ENCODE peak calls at places on chromosomes 11 and 22, in ten cellular contexts. One of them, this sample, is unnamed.

GRCh38 chr22:30668306-30668655 is 606 bp upstream of the DUSP18 start:
- DNase-seq in heart right ventricle: no peak
- DNase-seq in GM12865: no peak
- DNase-seq in fibroblast of mammary gland: no peak
- DNase-seq in sigmoid colon: peak
- DNase-seq in GM23248: no peak
- DNase-seq in IMR-90: no peak
- DNase-seq in ovary: no peak
- DNase-seq in NB4: no peak
- DNase-seq in fibroblast of lung: no peak
- DNase-seq in this sample: no peak

GRCh38 chr22:37672920-37673453 is 2.4 kb upstream of the LGALS1 start:
- DNase-seq in NB4: no peak
- DNase-seq in fibroblast of mammary gland: no peak
- DNase-seq in heart right ventricle: no peak
- DNase-seq in GM23248: no peak
- DNase-seq in ovary: no peak
- DNase-seq in sigmoid colon: no peak
- DNase-seq in fibroblast of lung: no peak
- DNase-seq in GM12865: no peak
- DNase-seq in IMR-90: no peak
- DNase-seq in this sample: no peak

GRCh38 chr11:101866619-101867491 is 48.0 kb upstream of the CEP126 start:
- DNase-seq in ovary: no peak
- DNase-seq in NB4: no peak
- DNase-seq in GM23248: peak
- DNase-seq in fibroblast of mammary gland: peak
- DNase-seq in sigmoid colon: no peak
- DNase-seq in GM12865: no peak
- DNase-seq in heart right ventricle: no peak
- DNase-seq in IMR-90: peak
- DNase-seq in fibroblast of lung: peak
- DNase-seq in this sample: no peak

GRCh38 chr11:48384670-48385069 is 18.4 kb upstream of the OR4C5 start:
- DNase-seq in heart right ventricle: no peak
- DNase-seq in IMR-90: no peak
- DNase-seq in GM23248: no peak
- DNase-seq in fibroblast of mammary gland: no peak
- DNase-seq in fibroblast of lung: no peak
- DNase-seq in GM12865: peak
- DNase-seq in sigmoid colon: no peak
- DNase-seq in NB4: peak
- DNase-seq in ovary: no peak
- DNase-seq in this sample: no peak

GRCh38 chr11:92136792-92137191 is 87.8 kb upstream of the FAT3 start:
- DNase-seq in fibroblast of lung: no peak
- DNase-seq in ovary: no peak
- DNase-seq in NB4: peak
- DNase-seq in sigmoid colon: no peak
- DNase-seq in GM23248: no peak
- DNase-seq in IMR-90: no peak
- DNase-seq in heart right ventricle: no peak
- DNase-seq in GM12865: no peak
- DNase-seq in fibroblast of mammary gland: no peak
- DNase-seq in this sample: no peak

GRCh38 chr11:11948242-11948947 is 60.0 kb downstream of the DKK3 start:
- DNase-seq in sigmoid colon: no peak
- DNase-seq in GM12865: no peak
- DNase-seq in IMR-90: no peak
- DNase-seq in NB4: no peak
- DNase-seq in GM23248: no peak
- DNase-seq in fibroblast of lung: no peak
- DNase-seq in heart right ventricle: no peak
- DNase-seq in ovary: no peak
- DNase-seq in fibroblast of mammary gland: no peak
- DNase-seq in this sample: no peak

GRCh38 chr22:40412441-40412840 is 42.0 kb downstream of the SGSM3 start:
- DNase-seq in IMR-90: no peak
- DNase-seq in NB4: no peak
- DNase-seq in sigmoid colon: no peak
- DNase-seq in fibroblast of mammary gland: no peak
- DNase-seq in heart right ventricle: no peak
- DNase-seq in fibroblast of lung: no peak
- DNase-seq in ovary: no peak
- DNase-seq in GM23248: no peak
- DNase-seq in GM12865: peak
- DNase-seq in this sample: no peak

GRCh38 chr11:3849297-3849874 is 6.1 kb upstream of the STIM1 start:
- DNase-seq in sigmoid colon: no peak
- DNase-seq in GM12865: peak
- DNase-seq in fibroblast of lung: peak
- DNase-seq in ovary: no peak
- DNase-seq in NB4: peak
- DNase-seq in fibroblast of mammary gland: peak
- DNase-seq in heart right ventricle: peak
- DNase-seq in IMR-90: peak
- DNase-seq in GM23248: peak
- DNase-seq in this sample: no peak

GRCh38 chr11:125305346-125305745 is 140.8 kb downstream of the PKNOX2 start:
- DNase-seq in NB4: no peak
- DNase-seq in IMR-90: no peak
- DNase-seq in ovary: no peak
- DNase-seq in GM23248: no peak
- DNase-seq in GM12865: no peak
- DNase-seq in fibroblast of mammary gland: no peak
- DNase-seq in sigmoid colon: no peak
- DNase-seq in heart right ventricle: no peak
- DNase-seq in fibroblast of lung: no peak
- DNase-seq in this sample: no peak

GRCh38 chr22:20205464-20205963 is 54.7 kb upstream of the CCDC188 start:
- DNase-seq in GM23248: no peak
- DNase-seq in NB4: no peak
- DNase-seq in fibroblast of lung: no peak
- DNase-seq in IMR-90: no peak
- DNase-seq in ovary: no peak
- DNase-seq in fibroblast of mammary gland: no peak
- DNase-seq in sigmoid colon: no peak
- DNase-seq in GM12865: no peak
- DNase-seq in heart right ventricle: no peak
- DNase-seq in this sample: no peak

GRCh38 chr22:20206709-20207215 is 55.9 kb upstream of the CCDC188 start:
- DNase-seq in fibroblast of mammary gland: peak
- DNase-seq in GM12865: no peak
- DNase-seq in ovary: no peak
- DNase-seq in NB4: peak
- DNase-seq in GM23248: peak
- DNase-seq in heart right ventricle: no peak
- DNase-seq in sigmoid colon: no peak
- DNase-seq in fibroblast of lung: peak
- DNase-seq in IMR-90: peak
- DNase-seq in this sample: no peak

GRCh38 chr22:20208713-20209310 is 58.0 kb upstream of the CCDC188 start:
- DNase-seq in GM23248: no peak
- DNase-seq in heart right ventricle: no peak
- DNase-seq in ovary: no peak
- DNase-seq in fibroblast of lung: no peak
- DNase-seq in IMR-90: no peak
- DNase-seq in GM12865: no peak
- DNase-seq in sigmoid colon: no peak
- DNase-seq in NB4: no peak
- DNase-seq in fibroblast of mammary gland: no peak
- DNase-seq in this sample: no peak

GRCh38 chr22:20205964-20206708 is 55.3 kb upstream of the CCDC188 start:
- DNase-seq in fibroblast of mammary gland: peak
- DNase-seq in NB4: peak
- DNase-seq in fibroblast of lung: peak
- DNase-seq in heart right ventricle: peak
- DNase-seq in ovary: peak
- DNase-seq in IMR-90: peak
- DNase-seq in sigmoid colon: peak
- DNase-seq in GM12865: peak
- DNase-seq in GM23248: peak
- DNase-seq in this sample: no peak

DNA sequence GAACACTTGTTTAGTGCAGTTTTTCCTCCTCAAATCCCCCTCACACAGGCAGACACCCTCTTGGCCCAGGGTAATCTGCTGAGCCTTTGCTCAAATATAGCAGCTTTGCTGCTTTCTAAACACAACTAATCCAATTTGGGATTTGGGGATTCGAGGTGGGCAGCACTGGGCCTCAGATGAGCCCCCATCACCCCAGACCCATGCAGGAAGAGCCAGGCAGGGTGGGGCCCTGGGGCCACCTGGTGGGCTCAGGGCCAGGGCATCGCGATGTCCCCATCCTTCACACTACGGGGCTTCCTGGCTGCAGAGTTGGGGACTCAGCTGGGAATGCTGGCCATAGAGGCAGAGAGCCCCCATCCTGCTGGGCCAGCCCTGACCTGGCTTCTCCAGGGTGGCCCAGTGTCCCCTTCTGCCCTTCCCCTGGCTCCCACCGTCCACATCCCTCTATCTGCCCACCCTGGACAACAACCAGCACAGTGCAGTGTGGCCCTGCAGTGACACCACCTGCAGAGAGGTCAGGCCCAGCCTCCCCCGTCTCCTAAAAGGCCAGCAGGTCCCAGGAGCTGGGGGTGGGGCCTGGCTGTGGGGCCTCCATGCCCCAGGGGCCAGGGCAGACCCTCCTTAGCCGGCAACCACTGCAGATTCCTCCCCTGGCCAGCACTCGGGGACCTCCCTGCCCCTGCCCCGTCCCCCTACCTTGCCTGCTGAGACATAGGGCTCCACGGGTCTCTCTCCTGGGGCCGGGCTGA is 56.6 kb upstream of the CCDC188 start:
- DNase-seq in sigmoid colon: no peak
- DNase-seq in NB4: no peak
- DNase-seq in fibroblast of mammary gland: no peak
- DNase-seq in heart right ventricle: no peak
- DNase-seq in GM23248: no peak
- DNase-seq in fibroblast of lung: no peak
- DNase-seq in ovary: no peak
- DNase-seq in GM12865: no peak
- DNase-seq in IMR-90: no peak
- DNase-seq in this sample: no peak
- H3K4me3 ChIP-seq in sigmoid colon: no peak
- H3K4me3 ChIP-seq in NB4: peak
- H3K4me3 ChIP-seq in fibroblast of mammary gland: peak
- H3K4me3 ChIP-seq in heart right ventricle: no peak
- H3K4me3 ChIP-seq in GM23248: peak
- H3K4me3 ChIP-seq in fibroblast of lung: peak
- H3K4me3 ChIP-seq in ovary: no peak
- H3K4me3 ChIP-seq in GM12865: peak
- H3K4me3 ChIP-seq in IMR-90: no peak
- H3K4me3 ChIP-seq in this sample: peak

DNA sequence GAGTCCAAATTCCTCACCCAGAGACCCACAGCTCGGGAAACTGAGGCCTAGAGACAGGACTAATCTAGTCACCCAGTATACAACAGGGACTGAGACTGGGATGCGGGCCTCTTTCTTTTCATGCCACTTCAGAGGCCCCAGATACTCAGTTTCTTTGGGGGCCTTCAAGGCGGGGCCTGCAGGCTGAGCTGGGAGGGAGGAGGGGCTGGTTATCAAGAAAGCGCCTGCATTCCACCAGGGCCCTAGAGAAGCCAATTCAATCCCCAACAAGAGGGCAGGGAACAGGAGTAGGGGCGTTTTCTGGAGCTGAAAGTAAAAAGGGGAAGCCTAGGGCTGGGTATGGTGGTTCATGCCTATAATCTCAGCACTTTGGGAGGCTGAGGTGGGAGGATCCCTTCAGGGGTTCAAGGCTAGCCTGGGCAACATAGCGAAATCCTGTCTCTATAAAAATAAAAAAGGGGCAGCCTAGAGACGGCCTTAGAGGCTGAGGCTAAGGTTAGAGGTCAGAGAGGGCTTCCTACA is 1.6 kb downstream of the ATG2A start:
- DNase-seq in heart right ventricle: no peak
- DNase-seq in GM23248: no peak
- DNase-seq in NB4: no peak
- DNase-seq in GM12865: no peak
- DNase-seq in fibroblast of lung: no peak
- DNase-seq in ovary: no peak
- DNase-seq in IMR-90: no peak
- DNase-seq in fibroblast of mammary gland: no peak
- DNase-seq in sigmoid colon: no peak
- DNase-seq in this sample: no peak
- H3K4me3 ChIP-seq in heart right ventricle: no peak
- H3K4me3 ChIP-seq in GM23248: peak
- H3K4me3 ChIP-seq in NB4: no peak
- H3K4me3 ChIP-seq in GM12865: peak
- H3K4me3 ChIP-seq in fibroblast of lung: no peak
- H3K4me3 ChIP-seq in ovary: peak
- H3K4me3 ChIP-seq in IMR-90: no peak
- H3K4me3 ChIP-seq in fibroblast of mammary gland: peak
- H3K4me3 ChIP-seq in sigmoid colon: no peak
- H3K4me3 ChIP-seq in this sample: peak

GRCh38 chr11:350723-351255 is 18.5 kb upstream of the B4GALNT4 start:
- DNase-seq in sigmoid colon: no peak
- DNase-seq in IMR-90: no peak
- DNase-seq in GM12865: peak
- DNase-seq in NB4: peak
- DNase-seq in GM23248: peak
- DNase-seq in fibroblast of mammary gland: no peak
- DNase-seq in fibroblast of lung: no peak
- DNase-seq in ovary: peak
- DNase-seq in heart right ventricle: no peak
- DNase-seq in this sample: no peak
- H3K4me3 ChIP-seq in sigmoid colon: no peak
- H3K4me3 ChIP-seq in IMR-90: no peak
- H3K4me3 ChIP-seq in GM12865: no peak
- H3K4me3 ChIP-seq in NB4: peak
- H3K4me3 ChIP-seq in GM23248: peak
- H3K4me3 ChIP-seq in fibroblast of mammary gland: no peak
- H3K4me3 ChIP-seq in fibroblast of lung: no peak
- H3K4me3 ChIP-seq in ovary: no peak
- H3K4me3 ChIP-seq in heart right ventricle: no peak
- H3K4me3 ChIP-seq in this sample: no peak

DNA sequence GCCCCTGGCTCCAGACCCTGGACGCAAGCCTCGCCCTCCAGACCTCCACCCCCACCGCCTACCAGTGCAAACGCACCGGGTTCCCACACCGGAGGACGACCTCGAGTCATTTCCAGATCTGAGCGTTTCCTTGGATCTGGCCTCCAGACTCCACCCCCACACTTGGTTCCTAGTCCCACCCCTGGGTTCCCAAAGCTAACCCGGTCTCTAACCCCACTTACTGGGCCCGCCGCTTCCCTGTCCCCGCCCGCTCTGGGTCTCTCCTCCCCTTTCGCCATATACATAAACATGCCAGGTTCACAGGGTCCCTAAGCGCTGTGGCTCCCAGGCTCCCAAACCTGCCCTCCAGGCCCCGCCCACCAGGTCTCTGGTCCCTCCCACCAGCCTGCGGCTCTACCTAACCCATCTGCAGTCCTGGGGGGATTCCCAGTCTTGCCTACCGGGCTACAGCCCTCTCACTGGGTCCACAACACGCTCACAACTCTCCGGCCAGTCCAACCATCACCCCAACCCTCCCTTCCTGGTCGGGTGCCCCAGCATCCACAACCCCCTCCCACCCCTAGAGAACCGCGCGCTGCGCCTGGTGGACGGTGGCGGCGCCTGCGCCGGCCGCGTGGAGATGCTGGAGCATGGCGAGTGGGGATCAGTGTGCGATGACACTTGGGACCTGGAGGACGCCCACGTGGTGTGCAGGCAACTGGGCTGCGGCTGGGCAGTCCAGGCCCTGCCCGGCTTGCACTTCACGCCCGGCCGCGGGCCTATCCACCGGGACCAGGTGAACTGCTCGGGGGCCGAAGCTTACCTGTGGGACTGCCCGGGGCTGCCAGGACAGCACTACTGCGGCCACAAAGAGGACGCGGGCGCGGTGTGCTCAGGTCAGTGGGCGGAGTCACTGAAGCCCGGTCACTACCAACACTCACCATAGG is 36.8 kb downstream of the CD6 start:
- DNase-seq in IMR-90: no peak
- DNase-seq in ovary: no peak
- DNase-seq in GM12865: no peak
- DNase-seq in sigmoid colon: no peak
- DNase-seq in NB4: no peak
- DNase-seq in heart right ventricle: no peak
- DNase-seq in GM23248: no peak
- DNase-seq in fibroblast of mammary gland: no peak
- DNase-seq in fibroblast of lung: no peak
- DNase-seq in this sample: peak
- H3K4me3 ChIP-seq in IMR-90: no peak
- H3K4me3 ChIP-seq in ovary: peak
- H3K4me3 ChIP-seq in GM12865: peak
- H3K4me3 ChIP-seq in sigmoid colon: no peak
- H3K4me3 ChIP-seq in NB4: no peak
- H3K4me3 ChIP-seq in heart right ventricle: no peak
- H3K4me3 ChIP-seq in GM23248: no peak
- H3K4me3 ChIP-seq in fibroblast of mammary gland: no peak
- H3K4me3 ChIP-seq in fibroblast of lung: no peak
- H3K4me3 ChIP-seq in this sample: peak